ENCODE peak calls at places on chromosomes 13 and 19, in six cellular contexts. B is brain microvascular endothelial cell, H is colonic mucosa, N is endothelial cell of umbilical vein, O is transverse colon, M is fibroblast of lung. P is an unnamed sample.

GRCh38 chr19:6590458-6591319 is at the start of gene CD70:
- DNase-seq in H (no peak), N (no peak), B (no peak), M (peak; percentile 45), O (peak; percentile 29), P (no peak)

GRCh38 chr13:29758591-29759114 is 91.8 kb downstream of the UBL3 start:
- DNase-seq in N (no peak), H (peak; percentile 26), B (peak; percentile 18), O (peak; percentile 70), M (no peak), P (no peak)

GRCh38 chr19:28614634-28615545 is 598.1 kb downstream of the UQCRFS1 start:
- DNase-seq in B (no peak), H (no peak), M (no peak), O (no peak), N (no peak), P (no peak)

GRCh38 chr19:17491287-17491686 is 20.2 kb upstream of the PGLS start:
- DNase-seq in M (no peak), B (no peak), O (no peak), N (no peak), H (no peak), P (no peak)

GRCh38 chr19:35812220-35813042 is at the start of gene PRODH2:
- DNase-seq in N (no peak), B (no peak), M (no peak), H (no peak), O (no peak), P (no peak)

GRCh38 chr19:32018014-32018413 is 327.4 kb upstream of the ZNF507 start:
- DNase-seq in B (no peak), M (peak; percentile 85), N (no peak), O (peak; percentile 19), H (no peak), P (peak; percentile 81)

GRCh38 chr13:79311456-79311855 is 94.6 kb downstream of the RBM26 start:
- DNase-seq in B (no peak), H (no peak), M (no peak), N (peak; percentile 72), O (no peak), P (no peak)

GRCh38 chr13:52447815-52448552 is 2.5 kb downstream of the VPS36 start:
- DNase-seq in H (no peak), B (no peak), N (no peak), M (peak; percentile 13), O (no peak), P (no peak)

GRCh38 chr19:53545271-53546065 is 7.5 kb downstream of the ZNF331 start:
- DNase-seq in N (peak; percentile 9), B (peak; percentile 55), H (no peak), O (no peak), M (peak; percentile 87), P (no peak)

GRCh38 chr13:34364633-34365032 is 546.7 kb downstream of the RFC3 start:
- DNase-seq in H (no peak), B (peak; percentile 64), M (peak; percentile 51), N (no peak), O (no peak), P (no peak)

GRCh38 chr19:49570997-49571676 is 9.2 kb downstream of the NOSIP start:
- DNase-seq in B (no peak), H (peak; percentile 73), N (no peak), O (peak; percentile 68), M (no peak), P (no peak)

GRCh38 chr19:13935765-13936486 is 2.3 kb downstream of the PODNL1 start:
- DNase-seq in N (no peak), H (no peak), B (no peak), O (no peak), M (peak; percentile 37), P (no peak)

GRCh38 chr19:11410682-11411081 is 8.4 kb downstream of the RGL3 start:
- DNase-seq in N (no peak), H (no peak), B (no peak), O (no peak), M (peak; percentile 52), P (peak; percentile 44)

GRCh38 chr13:50393641-50394040 is 378.4 kb downstream of the KCNRG start:
- DNase-seq in N (no peak), H (no peak), B (peak; percentile 67), O (no peak), M (peak; percentile 69), P (no peak)

GRCh38 chr19:10389863-10390262 is 9.5 kb upstream of the TYK2 start:
- DNase-seq in H (no peak), M (no peak), O (no peak), N (no peak), B (no peak), P (no peak)
- TF ChIP-seq CTCF in H (no peak), M (no peak), O (no peak), N (peak; percentile 31), B (peak; percentile 54), P (peak; percentile 42)

GRCh38 chr19:45779231-45780145 is 2.8 kb downstream of the DMPK start:
- DNase-seq in N (peak; percentile 84), M (peak; percentile 30), O (peak; percentile 97), H (peak; percentile 98), B (no peak), P (no peak)
- H3K4me3 ChIP-seq in N (no peak overlapping the region), M (peak overlapping the region; percentile 81), O (peak overlapping the region; percentile 38), H (peak overlapping the region; percentile 27), B (no peak overlapping the region), P (peak overlapping the region; percentile 37)

DNA sequence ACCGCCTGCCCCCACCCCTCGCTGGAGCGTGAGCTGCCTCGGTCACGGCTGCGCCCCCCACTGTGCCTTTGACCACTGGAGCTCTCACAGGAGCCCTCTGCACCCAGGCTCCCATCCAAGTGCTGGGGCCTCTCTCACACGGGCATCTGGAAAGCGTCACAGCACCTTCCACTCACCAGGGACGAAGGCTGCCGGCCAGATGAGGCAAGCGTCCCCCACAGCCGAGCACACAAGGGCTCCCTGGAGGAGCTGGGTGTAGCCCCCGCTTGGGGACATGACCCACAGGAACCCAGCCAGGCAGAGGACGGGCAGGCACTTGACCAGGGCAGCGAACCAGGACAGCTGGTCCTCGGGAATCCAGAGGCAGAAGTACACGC is 560 bp downstream of the TMEM86B start:
- DNase-seq in H (no peak), B (no peak), M (no peak), N (no peak), O (no peak), P (no peak)
- H3K36me3 ChIP-seq in H (peaks cover 13% of the 10 kb centered on the region), B (peaks cover 46% of the 10 kb centered on the region), M (peaks cover 28% of the 10 kb centered on the region), N (no peaks in the 10 kb centered on the region), O (no peaks in the 10 kb centered on the region), P (no peaks in the 10 kb centered on the region)

GRCh38 chr19:2139385-2140192 is 11.8 kb downstream of the AP3D1 start:
- DNase-seq in O (no peak), B (no peak), N (no peak), H (no peak), M (no peak), P (no peak)
- TF ChIP-seq CTCF in O (no peak), B (no peak), N (no peak), H (no peak), M (no peak), P (no peak)

DNA sequence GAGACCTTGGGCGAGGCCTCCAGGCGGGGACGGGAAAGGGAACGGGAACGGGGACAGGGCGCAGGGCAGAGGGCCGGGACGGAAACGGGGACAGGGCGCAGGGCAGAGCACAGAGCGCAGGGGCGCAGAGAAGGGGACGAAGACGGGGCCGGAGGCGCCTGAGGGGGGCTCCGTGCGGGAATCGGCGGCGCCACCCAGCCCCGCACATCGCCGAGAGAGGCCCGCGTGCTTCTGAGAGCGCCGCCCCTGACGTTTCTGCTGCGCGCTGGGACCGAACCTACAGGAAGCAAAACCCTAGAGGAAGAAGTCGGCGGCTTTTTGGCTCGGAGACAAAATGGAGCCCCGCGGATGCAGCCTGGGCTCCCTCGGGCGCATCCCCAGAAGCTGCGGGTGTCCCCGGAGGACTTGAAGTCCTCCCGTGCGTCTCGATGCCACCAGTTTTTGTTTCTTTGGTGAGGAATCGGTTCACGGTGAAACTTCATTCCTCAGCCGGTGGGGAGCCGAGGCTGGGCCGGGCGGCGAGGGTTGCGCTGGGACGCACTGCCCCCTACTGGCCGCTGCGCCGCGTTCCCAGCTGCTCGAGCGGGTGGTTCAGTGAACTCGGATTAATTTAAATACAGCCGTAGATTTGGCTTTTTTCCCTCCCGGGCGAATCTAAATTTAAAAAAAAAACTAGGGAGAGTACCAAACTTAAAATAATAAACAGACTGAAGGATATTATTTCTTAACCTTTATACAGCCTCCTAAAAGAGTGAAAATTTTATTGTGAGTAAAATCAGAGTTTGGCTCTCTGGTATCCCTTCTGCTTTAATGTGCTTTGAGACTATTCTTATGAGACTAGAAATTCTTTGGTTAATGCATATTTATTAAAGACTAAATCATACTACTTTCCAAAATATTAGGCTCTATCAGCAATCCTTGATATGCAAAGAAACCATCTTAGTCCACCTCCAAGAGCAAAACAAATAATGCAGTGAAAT is 350.0 kb upstream of the ARGLU1 start:
- DNase-seq in O (peak; percentile 78), N (peak; percentile 91), H (peak; percentile 78), B (peak; percentile 76), M (peak; percentile 62), P (no peak)
- H3K4me3 ChIP-seq in O (peak overlapping the region; percentile 53), N (peak overlapping the region; percentile 44), H (peak overlapping the region; percentile 56), B (peak overlapping the region; percentile 68), M (peak overlapping the region; percentile 70), P (peak overlapping the region; percentile 48)

DNA sequence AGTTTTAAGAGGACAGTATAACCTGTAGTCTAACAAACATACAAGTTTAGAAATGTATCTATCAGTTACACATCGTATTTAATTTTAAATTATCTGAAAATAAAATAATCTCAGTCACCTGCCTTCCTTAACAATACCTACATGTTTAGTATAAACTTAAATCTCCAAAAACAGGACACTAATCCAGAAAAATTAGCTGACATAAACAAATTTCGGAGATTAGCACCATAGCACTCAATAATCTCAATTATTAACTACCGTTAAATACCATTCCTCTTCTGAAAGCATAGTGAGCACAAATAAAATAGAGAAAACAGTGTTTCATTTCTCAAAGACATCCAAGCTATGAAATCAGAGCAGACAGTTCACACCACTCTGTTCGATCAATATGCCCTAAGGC is 13.2 kb downstream of the MED4 start:
- DNase-seq in O (no peak), B (no peak), M (no peak), N (no peak), H (no peak), P (no peak)
- H3K36me3 ChIP-seq in O (no peaks in the 10 kb centered on the region), B (peaks cover 29% of the 10 kb centered on the region), M (peaks cover 11% of the 10 kb centered on the region), N (peaks cover 20% of the 10 kb centered on the region), H (peaks cover 15% of the 10 kb centered on the region), P (no peaks in the 10 kb centered on the region)

GRCh38 chr13:70723732-70724131 is 615.5 kb upstream of the KLHL1 start:
- DNase-seq in O (no peak), H (no peak), B (peak; percentile 12), M (peak; percentile 3), N (peak; percentile 62), P (no peak)
- TF ChIP-seq CTCF in O (no peak), H (no peak), B (peak; percentile 32), M (no peak), N (peak; percentile 28), P (no peak)

DNA sequence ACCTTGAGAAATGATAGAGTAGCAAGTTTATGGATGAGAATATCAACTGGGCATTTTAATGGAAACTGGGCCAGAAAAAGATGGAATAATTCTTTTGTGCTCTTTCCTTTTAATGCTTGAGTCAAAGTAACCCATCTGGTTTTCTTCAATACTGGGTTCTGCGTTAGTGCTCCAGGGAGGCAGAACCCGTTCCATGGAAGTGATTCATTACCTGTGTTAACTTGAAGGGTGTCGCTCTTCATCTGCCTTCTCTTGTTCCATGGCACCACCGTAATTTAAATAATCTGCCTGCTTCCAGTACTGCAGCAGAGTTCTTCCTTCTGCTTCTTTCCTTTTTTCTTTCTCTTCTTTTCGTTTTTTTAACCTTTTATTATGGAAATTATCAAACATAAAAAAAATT is 14.7 kb upstream of the USP12 start:
- DNase-seq in M (no peak), O (no peak), H (no peak), N (no peak), B (no peak), P (no peak)
- H3K4me3 ChIP-seq in M (no peak overlapping the region), O (no peak overlapping the region), H (no peak overlapping the region), N (no peak overlapping the region), B (no peak overlapping the region), P (no peak overlapping the region)